ENCODE peak calls at places on chromosomes 7 and 10, in five cellular contexts. L, S, H, I and O are unnamed samples.

GRCh38 chr7:27740449-27741086 is 606 bp downstream of the TAX1BP1 start:
- DNase-seq in L (peak), S (peak), H (peak), I (peak), O (peak)

GRCh38 chr7:67346876-67347275 is 350.2 kb downstream of the TYW1 start:
- DNase-seq in L (no peak), S (no peak), H (no peak), I (no peak), O (no peak)

GRCh38 chr7:102306916-102307677 is 20.4 kb downstream of the SH2B2 start:
- DNase-seq in L (no peak), S (no peak), H (no peak), I (peak), O (peak)

GRCh38 chr7:50421043-50421442 is 29.1 kb downstream of the FIGNL1 start:
- DNase-seq in L (no peak), S (no peak), H (no peak), I (no peak), O (no peak)

GRCh38 chr7:30164567-30164966 is 29.8 kb downstream of the MTURN start:
- DNase-seq in L (peak), S (peak), H (no peak), I (peak), O (peak)

GRCh38 chr7:68147621-68148238 is 1151.1 kb downstream of the TYW1 start:
- DNase-seq in L (no peak), S (no peak), H (no peak), I (no peak), O (no peak)

GRCh38 chr10:124601431-124602120 is 140.0 kb downstream of the LHPP start:
- DNase-seq in L (no peak), S (no peak), H (no peak), I (no peak), O (peak)

GRCh38 chr10:74854610-74855009 is 28.2 kb downstream of the KAT6B start:
- DNase-seq in L (no peak), S (no peak), H (no peak), I (no peak), O (no peak)

GRCh38 chr7:146768941-146769340 is 652.3 kb downstream of the CNTNAP2 start:
- DNase-seq in L (no peak), S (no peak), H (no peak), I (no peak), O (no peak)